ENCODE peak calls at places on chromosomes 11 and 22, in five cellular contexts. D is heart left ventricle, R is Peyer's patch, C is GM23338, O is AG09309. Q is an unnamed sample.
A peak's percentile ranks its signal among the peaks of the same experiment; 100 is the strongest.

GRCh38 chr22:46125816-46126770 is 24.2 kb upstream of the PPARA start:
- DNase-seq in D (no peak), R (no peak), C (no peak), O (no peak), Q (no peak)

GRCh38 chr11:112697371-112697770 is 263.8 kb upstream of the NCAM1 start:
- DNase-seq in D (no peak), R (no peak), C (no peak), O (no peak), Q (no peak)

GRCh38 chr11:132785878-132786277 is 746.4 kb downstream of the OPCML start:
- DNase-seq in D (no peak), R (no peak), C (no peak), O (no peak), Q (no peak)

GRCh38 chr11:72754149-72754543 is 1.9 kb upstream of the ARAP1 start:
- DNase-seq in D (no peak), R (no peak), C (no peak), O (no peak), Q (no peak)

GRCh38 chr11:8092587-8093424 is 11.8 kb downstream of the TUB start:
- DNase-seq in D (peak; percentile 79), R (peak; percentile 21), C (peak; percentile 92), O (no peak), Q (peak; percentile 31)

GRCh38 chr11:20162824-20163777 is 2.8 kb upstream of the DBX1 start:
- DNase-seq in D (no peak), R (no peak), C (peak; percentile 77), O (no peak), Q (no peak)

GRCh38 chr11:122595246-122595645 is 60.3 kb upstream of the UBASH3B start:
- DNase-seq in D (no peak), R (no peak), C (no peak), O (no peak), Q (no peak)

GRCh38 chr22:17434856-17435255 is 65.6 kb downstream of the CECR2 start:
- DNase-seq in D (no peak), R (no peak), C (peak; percentile 23), O (no peak), Q (no peak)

GRCh38 chr11:7905961-7906429 is 25.1 kb downstream of the OR10A6 start:
- DNase-seq in D (no peak), R (no peak), C (peak; percentile 70), O (no peak), Q (no peak)

GRCh38 chr11:131662310-131662709 is 291.9 kb downstream of the NTM start:
- DNase-seq in D (no peak), R (no peak), C (no peak), O (no peak), Q (no peak)

GRCh38 chr22:39308614-39309363 is 10.6 kb downstream of the RPL3 start:
- DNase-seq in D (peak; percentile 70), R (no peak), C (peak; percentile 48), O (peak; percentile 88), Q (peak; percentile 78)

GRCh38 chr11:75386912-75387311 is 12.4 kb upstream of the RPS3 start:
- DNase-seq in D (no peak), R (no peak), C (peak; percentile 69), O (no peak), Q (no peak)

GRCh38 chr22:25062378-25063095 is 110.0 kb downstream of the KIAA1671 start:
- DNase-seq in D (no peak), R (peak; percentile 65), C (no peak), O (no peak), Q (no peak)

GRCh38 chr11:127620660-127621059 is 620.1 kb upstream of the KIRREL3 start:
- DNase-seq in D (no peak), R (no peak), C (no peak), O (no peak), Q (no peak)

GRCh38 chr11:78432956-78433355 is 15.3 kb upstream of the GAB2 start:
- DNase-seq in D (no peak), R (no peak), C (no peak), O (no peak), Q (no peak)

GRCh38 chr22:50304528-50305392 is 2.7 kb downstream of the PLXNB2 start:
- DNase-seq in D (peak; percentile 79), R (no peak), C (no peak), O (no peak), Q (no peak)

GRCh38 chr22:26041931-26042330 is 127.3 kb upstream of the SEZ6L start:
- DNase-seq in D (no peak), R (no peak), C (no peak), O (no peak), Q (no peak)

GRCh38 chr11:3056296-3057068 is 741 bp downstream of the CARS1 start:
- DNase-seq in D (no peak), R (no peak), C (peak; percentile 38), O (no peak), Q (no peak)

GRCh38 chr22:30838111-30838510 is 130.5 kb downstream of the MORC2 start:
- DNase-seq in D (no peak), R (no peak), C (no peak), O (no peak), Q (no peak)

GRCh38 chr22:43919106-43919965 is 4.3 kb upstream of the PNPLA3 start:
- DNase-seq in D (no peak), R (no peak), C (no peak), O (no peak), Q (no peak)

GRCh38 chr22:36386900-36387663 is 685 bp downstream of the MYH9 start:
- DNase-seq in D (peak; percentile 83), R (peak; percentile 77), C (peak; percentile 38), O (no peak), Q (no peak)

GRCh38 chr11:119169272-119169719 is 771 bp downstream of the NLRX1 start:
- DNase-seq in D (peak; percentile 53), R (no peak), C (peak; percentile 92), O (no peak), Q (no peak)

GRCh38 chr11:134176284-134176683 is 47.5 kb downstream of the NCAPD3 start:
- DNase-seq in D (no peak), R (no peak), C (no peak), O (no peak), Q (no peak)

GRCh38 chr11:43504316-43504950 is 145.7 kb downstream of the TTC17 start:
- DNase-seq in D (no peak), R (no peak), C (peak; percentile 79), O (no peak), Q (no peak)

GRCh38 chr11:58685973-58686720 is 45.6 kb downstream of the GLYAT start:
- DNase-seq in D (no peak), R (no peak), C (no peak), O (no peak), Q (no peak)
- H3K4me3 ChIP-seq in D (no peak overlapping the region), R (no peak overlapping the region), C (no peak overlapping the region), O (no peak overlapping the region), Q (no peak overlapping the region)

GRCh38 chr11:210122-210802 is 2.8 kb downstream of the RIC8A start:
- DNase-seq in D (no peak), R (peak; percentile 3), C (no peak), O (no peak), Q (peak; percentile 35)

GRCh38 chr11:208917-209260 is 1.4 kb downstream of the RIC8A start:
- DNase-seq in D (no peak), R (no peak), C (no peak), O (no peak), Q (no peak)

GRCh38 chr11:210803-211180 is 3.3 kb downstream of the RIC8A start:
- DNase-seq in D (no peak), R (no peak), C (no peak), O (no peak), Q (no peak)

GRCh38 chr11:208177-208916 is 839 bp downstream of the RIC8A start:
- DNase-seq in D (peak; percentile 88), R (peak; percentile 77), C (peak; percentile 90), O (no peak), Q (no peak)

DNA sequence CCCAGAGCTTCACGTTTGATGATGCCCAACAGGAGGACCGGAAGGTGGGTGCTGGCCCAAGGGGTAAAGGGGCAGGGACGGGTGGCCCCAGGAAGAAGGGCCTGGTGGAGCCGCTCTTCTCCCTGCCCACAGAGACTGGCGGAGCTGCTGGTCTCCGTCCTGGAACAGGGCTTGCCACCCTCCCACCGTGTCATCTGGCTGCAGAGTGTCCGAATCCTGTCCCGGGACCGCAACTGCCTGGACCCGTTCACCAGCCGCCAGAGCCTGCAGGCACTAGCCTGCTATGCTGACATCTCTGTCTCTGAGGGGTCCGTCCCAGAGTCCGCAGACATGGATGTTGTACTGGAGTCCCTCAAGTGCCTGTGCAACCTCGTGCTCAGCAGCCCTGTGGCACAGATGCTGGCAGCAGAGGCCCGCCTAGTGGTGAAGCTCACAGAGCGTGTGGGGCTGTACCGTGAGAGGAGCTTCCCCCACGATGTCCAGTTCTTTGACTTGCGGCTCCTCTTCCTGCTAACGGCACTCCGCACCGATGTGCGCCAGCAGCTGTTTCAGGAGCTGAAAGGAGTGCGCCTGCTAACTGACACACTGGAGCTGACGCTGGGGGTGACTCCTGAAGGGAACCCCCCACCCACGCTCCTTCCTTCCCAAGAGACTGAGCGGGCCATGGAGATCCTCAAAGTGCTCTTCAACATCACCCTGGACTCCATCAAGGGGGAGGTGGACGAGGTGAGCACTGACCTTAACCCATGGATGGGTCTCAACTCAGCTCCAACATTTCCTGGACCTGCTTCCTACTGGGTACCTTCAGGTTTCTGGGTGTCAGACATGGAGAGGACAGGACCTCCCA is 2.0 kb downstream of the RIC8A start:
- DNase-seq in D (no peak), R (peak; percentile 16), C (no peak), O (no peak), Q (no peak)
- TF ChIP-seq CTCF in D (no peak), R (no peak), C (no peak), O (no peak), Q (peak; percentile 3)

DNA sequence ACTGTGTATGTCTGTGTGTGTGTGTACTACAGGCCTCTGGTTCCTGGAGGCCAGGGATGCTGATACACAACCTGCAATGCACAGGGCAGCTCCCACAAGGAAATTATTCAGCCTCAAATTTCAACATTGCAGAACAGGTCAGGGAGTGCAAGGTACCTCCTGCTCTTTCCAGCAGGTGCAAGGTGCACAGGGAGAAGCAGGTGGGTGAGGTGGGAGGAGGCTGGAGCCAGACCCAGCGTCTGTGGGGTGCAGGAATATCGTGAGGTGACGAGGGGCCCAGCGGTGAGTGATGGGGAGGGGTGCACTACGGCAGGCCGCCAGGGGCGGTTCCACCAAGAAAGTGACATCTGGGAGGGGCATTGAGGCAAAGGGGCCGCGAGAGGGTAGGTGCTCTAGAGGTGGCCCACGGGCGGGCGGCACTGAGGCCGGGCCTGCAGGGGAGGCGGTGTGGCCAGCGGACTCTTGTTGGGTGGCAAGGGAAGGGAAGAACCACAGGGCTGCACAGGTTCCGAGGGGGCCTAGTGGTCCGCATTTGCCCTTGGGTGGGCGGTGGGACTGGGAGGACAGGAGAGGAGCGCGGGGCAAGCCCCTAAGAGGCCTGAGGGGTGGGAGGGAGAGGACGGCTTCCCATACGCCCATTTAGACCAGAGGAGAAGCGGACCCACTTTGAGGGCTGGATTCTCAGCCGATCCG is 21.6 kb downstream of the DGCR6L start:
- DNase-seq in D (no peak), R (no peak), C (peak; percentile 43), O (no peak), Q (no peak)
- H3K4me3 ChIP-seq in D (peak overlapping the region; percentile 58), R (no peak overlapping the region), C (peak overlapping the region; percentile 73), O (no peak overlapping the region), Q (peak overlapping the region; percentile 43)

DNA sequence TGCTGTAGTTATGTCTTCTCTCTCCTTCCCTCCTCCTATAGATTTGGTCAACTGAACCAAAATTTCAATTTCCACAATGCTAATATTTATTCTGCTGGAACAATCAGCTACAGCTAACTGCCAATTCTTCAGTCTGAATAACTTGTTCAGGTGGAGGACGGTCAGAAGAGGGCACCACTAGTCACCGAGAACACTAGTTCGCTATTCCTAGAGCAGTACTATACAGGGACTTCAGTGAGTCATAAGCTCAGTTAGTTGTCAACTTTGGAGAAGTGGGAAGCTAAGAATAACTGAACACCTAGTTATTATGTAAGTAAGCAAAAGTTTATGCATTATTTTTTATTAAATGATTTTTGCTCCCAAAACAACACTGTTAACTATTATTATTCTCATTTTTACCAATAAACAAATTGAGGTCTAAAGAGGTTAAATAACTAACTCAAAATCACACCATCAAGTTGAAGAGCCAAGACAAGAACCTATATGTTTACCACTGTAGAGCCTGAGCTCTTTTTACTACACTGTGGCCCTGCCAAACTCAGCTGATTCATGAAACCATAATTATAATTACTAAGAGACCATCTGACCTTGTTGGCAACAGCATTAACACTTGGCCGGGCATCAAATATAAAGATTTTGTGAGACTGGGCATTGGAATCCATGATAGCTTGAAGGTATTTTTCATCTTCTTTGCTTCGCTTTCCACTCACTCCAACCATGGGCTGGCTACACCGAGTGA is 59.0 kb downstream of the CEP57 start:
- DNase-seq in D (peak; percentile 41), R (no peak), C (peak; percentile 59), O (no peak), Q (peak; percentile 52)
- TF ChIP-seq CTCF in D (peak; percentile 33), R (no peak), C (peak; percentile 63), O (peak; percentile 56), Q (peak; percentile 48)

Q was measured in HFF-Myc.